ENCODE peak calls at places on chromosomes 5 and 9, in nine cellular contexts. G is foreskin fibroblast; R is endothelial cell of umbilical vein; S is epithelial cell of esophagus; X is mammary epithelial cell; Q is CD8-positive, alpha-beta T cell; K is thyroid gland; O is tibial artery; D is mesothelial cell of epicardium. V is an unnamed sample.

GRCh38 chr5:30581198-30581925 is 612.1 kb upstream of the CDH6 start:
- DNase-seq in G (no peak), R (no peak), S (peak), X (no peak), Q (no peak), K (no peak), O (no peak), D (no peak), V (no peak)

GRCh38 chr5:112960316-112960715 is 16.3 kb upstream of the DCP2 start:
- DNase-seq in G (no peak), R (no peak), S (no peak), X (no peak), Q (no peak), K (no peak), O (no peak), D (no peak), V (no peak)

GRCh38 chr5:173595826-173596225 is 20.6 kb downstream of the BOD1 start:
- DNase-seq in G (no peak), R (no peak), S (no peak), X (no peak), Q (no peak), K (no peak), O (no peak), D (no peak), V (no peak)

GRCh38 chr5:58497956-58498942 is 7.0 kb downstream of the GAPT start:
- DNase-seq in G (peak), R (peak), S (peak), X (peak), Q (no peak), K (peak), O (no peak), D (no peak), V (no peak)

GRCh38 chr9:30362368-30362767 is 2022.1 kb upstream of the ACO1 start:
- DNase-seq in G (no peak), R (no peak), S (no peak), X (no peak), Q (no peak), K (no peak), O (no peak), D (no peak), V (no peak)

GRCh38 chr9:93361995-93362394 is 89.5 kb upstream of the FAM120A start:
- DNase-seq in G (no peak), R (no peak), S (no peak), X (no peak), Q (no peak), K (no peak), O (no peak), D (no peak), V (no peak)

GRCh38 chr5:175885813-175886212 is 14.4 kb downstream of the CPLX2 start:
- DNase-seq in G (no peak), R (no peak), S (no peak), X (no peak), Q (no peak), K (no peak), O (no peak), D (no peak), V (no peak)

GRCh38 chr9:112844771-112845542 is 45.7 kb downstream of the SLC46A2 start:
- DNase-seq in G (peak), R (peak), S (peak), X (peak), Q (peak), K (peak), O (peak), D (peak), V (peak)

GRCh38 chr5:180299526-180299925 is 7.6 kb upstream of the MAPK9 start:
- DNase-seq in G (no peak), R (no peak), S (no peak), X (no peak), Q (no peak), K (no peak), O (no peak), D (no peak), V (no peak)

GRCh38 chr5:180294401-180294800 is 2.5 kb upstream of the MAPK9 start:
- DNase-seq in G (no peak), R (no peak), S (no peak), X (no peak), Q (no peak), K (no peak), O (no peak), D (no peak), V (no peak)

GRCh38 chr5:180294913-180295555 is 3.2 kb upstream of the MAPK9 start:
- DNase-seq in G (no peak), R (no peak), S (no peak), X (no peak), Q (no peak), K (no peak), O (no peak), D (no peak), V (no peak)

GRCh38 chr5:180297587-180298282 is 5.9 kb upstream of the MAPK9 start:
- DNase-seq in G (no peak), R (no peak), S (no peak), X (no peak), Q (no peak), K (no peak), O (no peak), D (no peak), V (no peak)

DNA sequence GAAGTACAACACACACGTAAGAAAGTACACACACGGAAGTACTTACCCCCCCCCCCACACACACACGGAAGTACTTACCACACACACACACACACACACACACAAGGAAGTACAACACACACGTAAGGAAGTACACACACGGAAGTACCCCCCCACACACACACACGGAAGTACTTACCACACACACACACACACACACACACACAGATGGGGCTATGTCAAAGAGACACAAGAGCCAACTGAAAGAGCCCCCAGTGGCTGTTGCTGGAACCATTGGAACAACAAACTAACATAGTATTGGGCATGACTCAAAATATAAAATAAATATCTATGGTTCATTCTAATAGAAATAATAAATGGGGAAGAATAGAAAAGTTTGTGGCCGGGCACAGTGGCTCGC is 4.9 kb upstream of the MAPK9 start:
- DNase-seq in G (no peak), R (no peak), S (no peak), X (no peak), Q (no peak), K (no peak), O (no peak), D (no peak), V (no peak)
- TF ChIP-seq CTCF in G (no peak), R (no peak), S (no peak), X (no peak), Q (no peak), K (no peak), O (no peak), D (no peak), V (no peak)

GRCh38 chr5:160185954-160186353 is 43.4 kb upstream of the FABP6 start:
- DNase-seq in G (no peak), R (no peak), S (no peak), X (no peak), Q (no peak), K (no peak), O (no peak), D (no peak), V (no peak)

GRCh38 chr5:160188968-160189319 is 40.4 kb upstream of the FABP6 start:
- DNase-seq in G (no peak), R (no peak), S (no peak), X (no peak), Q (no peak), K (no peak), O (no peak), D (no peak), V (no peak)

GRCh38 chr5:160186480-160186879 is 42.8 kb upstream of the FABP6 start:
- DNase-seq in G (no peak), R (no peak), S (no peak), X (no peak), Q (no peak), K (no peak), O (no peak), D (no peak), V (no peak)

GRCh38 chr5:160187091-160187490 is 42.2 kb upstream of the FABP6 start:
- DNase-seq in G (no peak), R (no peak), S (no peak), X (no peak), Q (no peak), K (no peak), O (no peak), D (no peak), V (no peak)

DNA sequence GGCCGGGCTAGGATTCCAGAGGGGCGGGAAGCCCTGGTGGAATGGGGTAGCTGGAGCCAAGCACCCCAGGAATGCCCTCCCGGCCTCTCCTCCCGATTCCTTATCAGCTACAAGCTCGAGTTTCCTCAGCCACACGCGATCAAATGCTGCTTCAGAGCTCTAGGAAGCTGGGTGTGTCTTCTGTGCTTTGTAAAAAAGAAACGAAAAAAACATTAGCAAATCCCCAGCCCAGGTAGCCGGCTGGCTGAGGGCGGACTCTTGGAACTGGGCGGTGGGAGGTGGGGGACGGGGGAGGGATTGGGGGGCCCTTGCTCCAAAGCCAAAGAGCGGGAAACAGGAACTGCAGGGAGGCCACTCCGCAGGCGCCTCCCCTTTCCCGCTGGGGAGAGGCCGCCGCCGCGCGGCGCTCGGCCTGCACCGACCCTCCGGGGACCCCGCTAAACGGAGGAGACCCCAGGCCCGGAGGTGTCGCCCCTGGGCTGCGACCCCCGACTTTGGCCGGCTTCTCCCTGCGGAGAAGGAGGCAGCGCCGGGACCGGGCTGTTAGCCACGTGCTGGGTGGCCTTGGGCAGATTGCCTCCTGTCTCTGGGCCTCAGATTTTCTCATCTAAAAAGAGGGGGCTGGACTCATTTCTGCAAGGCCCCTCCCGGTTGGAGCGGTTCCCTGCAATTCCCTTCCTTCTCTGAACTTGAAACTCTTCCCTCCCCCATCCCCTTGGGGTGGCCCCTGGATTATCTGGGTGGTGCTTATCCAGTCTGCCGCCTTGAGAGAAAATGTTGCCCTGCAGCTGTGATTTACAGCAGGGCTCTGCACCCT is 40.9 kb upstream of the FABP6 start:
- DNase-seq in G (peak), R (peak), S (no peak), X (no peak), Q (no peak), K (peak), O (peak), D (peak), V (no peak)
- TF ChIP-seq CTCF in G (no peak), R (no peak), S (no peak), X (no peak), Q (no peak), K (no peak), O (no peak), D (no peak), V (no peak)

GRCh38 chr9:4549751-4550295 is 59.6 kb downstream of the SLC1A1 start:
- DNase-seq in G (peak), R (peak), S (no peak), X (no peak), Q (no peak), K (no peak), O (no peak), D (no peak), V (no peak)

GRCh38 chr9:4553951-4554381 is 63.7 kb downstream of the SLC1A1 start:
- DNase-seq in G (peak), R (peak), S (peak), X (no peak), Q (no peak), K (peak), O (no peak), D (no peak), V (no peak)

GRCh38 chr9:4550777-4551476 is 60.7 kb downstream of the SLC1A1 start:
- DNase-seq in G (peak), R (peak), S (no peak), X (no peak), Q (no peak), K (no peak), O (no peak), D (no peak), V (no peak)

GRCh38 chr9:4547016-4547415 is 56.7 kb downstream of the SLC1A1 start:
- DNase-seq in G (peak), R (peak), S (no peak), X (no peak), Q (no peak), K (no peak), O (no peak), D (no peak), V (no peak)

DNA sequence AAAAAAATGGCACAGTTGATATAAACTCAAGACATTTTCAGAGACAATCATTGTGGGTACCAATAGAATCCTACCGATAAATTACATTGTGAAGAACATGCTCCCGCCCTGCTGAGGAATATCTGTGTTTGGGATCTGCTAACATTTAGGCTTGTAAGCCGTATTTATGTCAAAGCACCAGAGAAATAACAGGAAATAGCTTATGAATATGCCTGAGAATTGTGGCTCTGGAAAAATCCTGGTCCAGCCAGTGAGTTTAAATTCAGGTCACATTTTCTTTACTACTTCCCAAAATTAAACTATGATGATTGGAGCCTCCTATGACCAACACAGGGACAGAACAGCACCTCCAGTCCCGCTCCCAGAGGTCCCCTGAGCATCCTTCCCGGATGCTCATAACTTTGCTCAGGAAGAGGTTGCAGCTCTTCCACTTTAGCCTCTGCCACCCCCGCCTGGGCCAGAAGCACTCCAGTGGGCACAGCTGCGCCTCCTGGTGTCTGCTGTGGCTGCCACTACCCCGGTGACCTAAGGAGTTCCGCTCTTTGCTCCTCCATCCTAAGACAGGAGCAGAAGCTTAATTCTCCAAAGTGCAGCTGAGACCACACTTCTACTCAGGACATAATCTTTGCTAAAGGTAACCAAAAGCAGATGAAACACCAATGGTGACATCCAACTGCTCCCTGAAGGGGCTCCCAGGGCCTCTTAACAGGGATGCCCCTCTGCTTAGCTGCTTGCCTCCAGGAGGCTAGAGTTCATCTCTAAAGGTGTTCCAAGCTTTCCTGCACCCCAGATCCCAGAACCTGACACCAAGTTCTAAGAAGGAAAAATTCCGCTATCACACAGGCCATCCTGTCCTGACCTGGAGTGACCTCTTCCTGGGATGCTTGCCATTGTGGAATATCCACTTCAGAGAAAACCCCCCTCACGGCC is 58.8 kb downstream of the SLC1A1 start:
- DNase-seq in G (no peak), R (peak), S (peak), X (no peak), Q (no peak), K (no peak), O (peak), D (no peak), V (no peak)
- TF ChIP-seq CTCF in G (peak), R (peak), S (no peak), X (no peak), Q (no peak), K (no peak), O (peak), D (no peak), V (no peak)

DNA sequence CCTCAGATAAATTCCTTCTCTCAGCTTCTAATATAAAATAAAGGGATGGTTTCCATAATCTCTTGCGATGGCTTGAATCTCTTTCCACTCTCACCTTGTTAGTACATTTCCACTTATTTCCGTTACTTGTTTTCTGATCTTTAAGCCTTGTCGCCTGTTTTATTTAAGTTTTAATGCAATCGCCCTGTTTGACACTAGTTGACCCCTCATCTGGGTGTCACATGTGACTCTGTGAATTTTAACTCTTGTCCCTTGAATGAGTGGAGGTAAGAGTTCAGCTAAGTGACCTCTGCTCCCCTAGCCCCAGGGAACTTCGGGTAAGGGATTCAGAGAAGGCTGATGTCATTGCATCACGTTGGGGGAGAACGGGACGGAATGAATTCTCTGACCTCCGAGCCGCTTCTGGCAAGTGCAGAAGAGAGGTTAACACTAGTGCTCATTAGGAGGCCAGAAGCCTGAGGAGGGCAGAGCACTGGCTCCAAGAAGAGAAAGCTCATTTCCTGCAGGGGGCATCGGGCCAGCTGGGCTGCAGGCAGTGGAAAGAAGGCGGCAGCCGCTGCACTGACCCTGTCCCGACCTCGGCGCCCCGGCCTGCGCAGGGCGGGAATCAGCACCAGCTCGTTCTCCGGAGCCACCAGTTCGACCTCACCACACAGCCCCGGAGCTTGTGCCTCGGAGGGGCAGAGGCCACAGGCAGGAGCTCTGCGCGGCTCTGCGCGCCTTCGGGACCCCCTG is 569 bp downstream of the HINT2 start:
- DNase-seq in G (peak), R (peak), S (peak), X (peak), Q (no peak), K (peak), O (peak), D (no peak), V (no peak)
- TF ChIP-seq CTCF in G (peak), R (no peak), S (no peak), X (peak), Q (no peak), K (no peak), O (no peak), D (no peak), V (no peak)

GRCh38 chr9:109705515-109705914 is 74.5 kb upstream of the PALM2AKAP2 start:
- DNase-seq in G (peak), R (no peak), S (peak), X (peak), Q (no peak), K (no peak), O (no peak), D (no peak), V (no peak)
- TF ChIP-seq CTCF in G (no peak), R (no peak), S (peak), X (no peak), Q (no peak), K (peak), O (no peak), D (no peak), V (no peak)

V was measured in activated B cell treated with CpG ODN at 0.5 μM for 24 hours.